ENCODE peak calls at places on chromosome X, in six cellular contexts. J, G, X, E, K and R are unnamed samples.

GRCh38 chrX:43633757-43634156 is 22.3 kb upstream of the MAOA start:
- DNase-seq in J (no peak), G (no peak), X (no peak), E (no peak), K (no peak), R (no peak)

GRCh38 chrX:53605004-53605403 is 81.5 kb downstream of the HUWE1 start:
- DNase-seq in J (no peak), G (no peak), X (peak; percentile 25), E (no peak), K (no peak), R (no peak)

GRCh38 chrX:19566359-19567141 is 51.2 kb upstream of the MAP3K15 start:
- DNase-seq in J (no peak), G (no peak), X (peak; percentile 67), E (no peak), K (no peak), R (peak; percentile 77)

GRCh38 chrX:11470231-11470630 is 177.0 kb downstream of the AMELX start:
- DNase-seq in J (no peak), G (no peak), X (peak; percentile 87), E (no peak), K (peak; percentile 66), R (no peak)

GRCh38 chrX:9433596-9433995 is 31.3 kb upstream of the TBL1X start:
- DNase-seq in J (no peak), G (no peak), X (no peak), E (no peak), K (no peak), R (no peak)

GRCh38 chrX:66360894-66361293 is 196.8 kb downstream of the HEPH start:
- DNase-seq in J (no peak), G (no peak), X (no peak), E (no peak), K (no peak), R (no peak)

GRCh38 chrX:44244008-44244407 is 99.5 kb downstream of the EFHC2 start:
- DNase-seq in J (no peak), G (no peak), X (peak; percentile 49), E (no peak), K (no peak), R (no peak)

GRCh38 chrX:149950681-149951080 is 12.4 kb upstream of the EOLA2 start:
- DNase-seq in J (peak; percentile 27), G (no peak), X (peak; percentile 73), E (no peak), K (peak; percentile 27), R (no peak)

GRCh38 chrX:56786889-56787733 is 58.1 kb downstream of the NBDY start:
- DNase-seq in J (no peak), G (no peak), X (no peak), E (no peak), K (no peak), R (no peak)

GRCh38 chrX:22520128-22520828 is 247.6 kb downstream of the CBLL2 start:
- DNase-seq in J (no peak), G (no peak), X (no peak), E (no peak), K (no peak), R (no peak)

GRCh38 chrX:118807151-118808017 is 16.2 kb upstream of the ZCCHC12 start:
- DNase-seq in J (peak; percentile 54), G (no peak), X (peak; percentile 69), E (peak; percentile 12), K (no peak), R (peak; percentile 10)

GRCh38 chrX:135086197-135086854 is 34.0 kb downstream of the ETDB start:
- DNase-seq in J (peak; percentile 54), G (no peak), X (peak; percentile 75), E (no peak), K (no peak), R (peak; percentile 7)

GRCh38 chrX:40081679-40082068 is 16.1 kb downstream of the BCOR start:
- DNase-seq in J (peak; percentile 39), G (no peak), X (no peak), E (no peak), K (no peak), R (no peak)
- H3K4me3 ChIP-seq in J (no peak overlapping the region), G (no peak overlapping the region), X (no peak overlapping the region), E (no peak overlapping the region), K (no peak overlapping the region), R (no peak overlapping the region)

GRCh38 chrX:130395341-130395740 is 6.4 kb upstream of the RBMX2 start:
- DNase-seq in J (no peak), G (no peak), X (no peak), E (no peak), K (no peak), R (no peak)

DNA sequence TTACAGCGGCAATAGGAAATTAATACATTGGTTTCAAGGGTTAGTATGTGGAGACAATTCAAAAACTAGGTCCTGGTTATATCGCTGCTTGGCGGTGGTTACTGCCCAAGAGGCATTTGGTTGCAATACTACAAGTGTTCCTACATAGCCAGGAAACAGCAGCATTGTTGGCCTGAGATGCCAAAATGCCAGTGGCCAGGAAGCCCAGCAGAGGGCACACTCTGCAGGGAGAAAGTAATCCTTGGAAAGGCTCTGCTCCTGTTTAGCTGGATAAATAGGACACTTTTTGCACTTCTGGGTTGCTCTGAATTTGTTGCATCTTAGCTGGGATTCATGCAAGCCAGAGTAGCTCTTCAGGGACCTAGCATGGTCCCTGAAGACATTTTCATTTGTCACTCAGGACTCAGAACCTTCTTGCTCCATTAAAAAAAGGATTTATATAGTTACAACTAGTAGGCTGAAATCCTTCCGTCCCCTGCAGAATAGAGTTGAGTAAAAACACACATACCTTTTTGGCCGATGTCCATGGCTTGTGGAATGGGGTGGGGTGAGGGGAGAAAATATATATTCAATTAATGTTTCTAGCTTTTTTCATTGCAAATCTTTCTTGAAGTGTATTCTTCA is 8.1 kb upstream of the GPR119 start:
- DNase-seq in J (peak; percentile 62), G (peak; percentile 71), X (peak; percentile 62), E (peak; percentile 9), K (no peak), R (no peak)
- TF ChIP-seq CTCF in J (peak; percentile 41), G (peak; percentile 51), X (peak; percentile 72), E (peak; percentile 54), K (peak; percentile 75), R (peak; percentile 48)

DNA sequence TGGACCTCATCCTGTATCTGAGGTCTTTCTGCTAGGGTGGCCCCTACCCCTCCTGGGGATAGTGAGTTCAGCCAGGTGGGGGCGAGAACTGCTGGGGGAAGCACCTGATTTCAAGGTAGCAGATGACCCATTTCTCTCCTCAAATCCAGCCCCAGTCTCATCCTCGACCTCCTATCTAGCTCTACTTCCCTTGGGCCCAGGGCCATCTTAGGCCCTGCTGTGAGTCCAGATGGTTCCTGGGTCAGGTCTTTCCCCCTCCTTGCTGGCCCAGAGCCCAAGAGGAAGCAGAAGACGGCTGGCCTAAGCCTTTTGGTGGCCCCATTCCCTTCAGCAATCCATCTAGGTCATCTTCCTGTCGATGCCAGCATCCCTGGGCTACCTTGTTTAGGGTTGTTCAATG is 3.3 kb downstream of the CDK16 start:
- DNase-seq in J (no peak), G (peak; percentile 39), X (no peak), E (no peak), K (no peak), R (no peak)
- H3K4me3 ChIP-seq in J (no peak overlapping the region), G (no peak overlapping the region), X (no peak overlapping the region), E (no peak overlapping the region), K (no peak overlapping the region), R (no peak overlapping the region)

GRCh38 chrX:29627833-29628232 is 587.5 kb upstream of the MAGEB2 start:
- DNase-seq in J (no peak), G (no peak), X (peak; percentile 13), E (no peak), K (no peak), R (no peak)
- TF ChIP-seq CTCF in J (no peak), G (no peak), X (no peak), E (no peak), K (no peak), R (no peak)

DNA sequence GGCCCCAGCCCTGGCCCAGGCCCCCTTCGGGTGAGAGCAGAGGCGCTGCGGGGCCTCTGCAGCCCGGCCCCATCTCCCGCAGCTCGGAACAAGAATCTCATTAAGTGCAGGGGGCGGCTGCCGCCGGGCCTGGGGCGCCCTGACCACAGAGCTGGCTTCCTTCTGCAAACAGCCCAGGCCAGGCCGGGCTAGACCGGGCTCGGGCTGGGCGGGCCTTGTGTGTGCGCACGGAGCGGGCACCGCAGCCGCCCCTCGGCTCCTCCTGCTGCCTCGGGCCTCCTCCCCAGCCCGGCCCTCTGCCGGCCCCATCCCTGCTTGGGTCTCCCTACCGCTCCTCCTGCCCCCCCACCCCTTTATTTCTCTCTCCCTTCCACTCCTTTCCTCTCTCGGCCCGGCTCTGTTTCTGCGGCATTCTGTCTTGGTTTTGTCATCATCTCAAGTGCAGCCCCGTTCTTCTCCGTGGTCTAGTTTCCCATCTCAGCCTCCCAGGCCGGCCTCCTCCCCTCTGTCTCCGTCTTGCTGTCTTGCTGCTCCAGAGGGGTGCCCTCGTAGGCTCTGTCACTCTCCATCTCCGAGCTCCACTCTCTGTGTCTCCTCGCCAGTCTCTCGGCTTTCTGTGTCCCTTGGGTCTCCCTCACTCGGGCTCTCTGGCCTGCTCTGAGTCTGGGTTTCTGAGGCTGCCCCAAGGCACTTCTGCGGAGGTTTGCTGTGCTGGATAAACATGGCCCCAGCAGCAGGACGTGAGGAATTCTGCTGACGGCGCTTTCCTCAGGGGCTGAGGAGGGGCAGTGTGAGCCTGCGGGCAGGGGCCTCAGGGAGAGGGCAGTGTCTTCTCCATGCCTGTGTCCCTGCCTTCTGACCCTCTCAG is 83.5 kb downstream of the EFNB1 start:
- DNase-seq in J (no peak), G (no peak), X (no peak), E (no peak), K (no peak), R (no peak)
- H3K4me3 ChIP-seq in J (no peak overlapping the region), G (no peak overlapping the region), X (no peak overlapping the region), E (no peak overlapping the region), K (no peak overlapping the region), R (no peak overlapping the region)

DNA sequence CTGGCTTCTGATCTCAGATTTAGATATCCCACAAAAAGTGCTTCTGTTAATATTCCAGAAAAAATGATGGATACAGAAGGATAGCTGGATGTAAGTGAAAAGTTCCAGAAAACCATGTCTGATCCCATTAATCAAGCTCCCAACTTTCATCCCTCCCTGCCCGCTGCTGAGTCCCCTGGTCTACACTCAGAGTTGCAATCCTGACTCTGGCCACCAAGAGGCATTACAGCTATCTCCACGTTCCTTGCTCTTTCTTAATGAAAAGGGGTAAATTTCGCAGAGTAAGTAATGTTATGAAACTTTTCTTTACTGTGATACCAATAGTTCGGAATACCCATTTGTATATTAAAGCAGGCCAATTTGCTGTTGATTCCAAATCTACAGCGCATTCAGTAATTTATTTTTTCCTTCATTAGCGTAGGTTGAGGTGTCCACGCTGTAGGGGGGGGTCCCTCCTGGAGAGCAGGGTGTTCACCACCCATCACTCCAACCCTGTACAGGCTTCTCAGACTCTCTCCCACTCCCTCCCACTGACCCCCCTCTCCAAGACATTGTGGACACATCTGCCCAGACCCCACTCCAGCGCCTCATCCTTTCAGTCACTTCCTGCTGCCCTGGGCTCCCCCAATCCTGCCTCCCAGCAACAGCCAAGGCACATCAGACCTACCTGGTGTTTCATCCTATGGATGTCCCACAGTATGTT is 55.1 kb downstream of the RAB40A start:
- DNase-seq in J (peak; percentile 13), G (no peak), X (peak; percentile 64), E (peak; percentile 4), K (no peak), R (no peak)
- TF ChIP-seq CTCF in J (no peak), G (no peak), X (peak; percentile 52), E (no peak), K (peak; percentile 43), R (peak; percentile 48)

GRCh38 chrX:136910565-136911040 is 30.1 kb upstream of the RBMX start:
- DNase-seq in J (no peak), G (no peak), X (peak; percentile 20), E (no peak), K (no peak), R (no peak)
- H3K4me3 ChIP-seq in J (no peak overlapping the region), G (no peak overlapping the region), X (peak overlapping the region; percentile 62), E (no peak overlapping the region), K (no peak overlapping the region), R (peak overlapping the region; percentile 77)